ENCODE peak calls at places on chromosome 12, in ten cellular contexts. L is stomach, S is tibial nerve, X is IMR-90, B is GM12864, W is lower leg skin, R is A549, N is foreskin fibroblast, T is neural progenitor cell, H is HFF-Myc. C is an unnamed sample.

GRCh38 chr12:102526701-102527100 is 46.3 kb upstream of the IGF1 start:
- DNase-seq in S (no peak), X (peak), N (peak), T (no peak), W (no peak), B (no peak), R (no peak), L (no peak), H (no peak), C (peak)

GRCh38 chr12:94721173-94721572 is 70.8 kb upstream of the TMCC3 start:
- DNase-seq in X (no peak), L (no peak), R (no peak), B (peak), W (no peak), N (no peak), S (no peak), T (no peak), H (no peak), C (no peak)

GRCh38 chr12:25463005-25463404 is 90.1 kb downstream of the LMNTD1 start:
- DNase-seq in S (no peak), B (no peak), H (no peak), L (no peak), R (no peak), W (no peak), N (no peak), T (no peak), X (no peak), C (no peak)

GRCh38 chr12:93664573-93665138 is 12.5 kb upstream of the CRADD start:
- DNase-seq in X (peak), B (no peak), N (peak), H (no peak), L (no peak), S (no peak), W (no peak), T (no peak), R (no peak), C (peak)

GRCh38 chr12:122963928-122964240 is 2.4 kb downstream of the ABCB9 start:
- DNase-seq in B (no peak), H (no peak), X (peak), N (peak), L (peak), S (no peak), W (no peak), R (no peak), T (no peak), C (peak)

GRCh38 chr12:109232731-109233130 is 76.4 kb downstream of the FOXN4 start:
- DNase-seq in X (no peak), H (no peak), B (no peak), N (no peak), W (no peak), T (no peak), L (no peak), R (no peak), S (no peak), C (no peak)

GRCh38 chr12:115088995-115089841 is 405.2 kb upstream of the TBX3 start:
- DNase-seq in X (no peak), N (no peak), R (no peak), S (no peak), H (no peak), B (no peak), L (no peak), T (no peak), W (no peak), C (no peak)

GRCh38 chr12:58346032-58346632 is 404.8 kb downstream of the ATP23 start:
- DNase-seq in W (no peak), T (peak), S (no peak), B (no peak), X (peak), R (peak), H (no peak), N (peak), L (no peak), C (peak)

GRCh38 chr12:115354007-115354452 is 670.1 kb upstream of the TBX3 start:
- DNase-seq in W (peak), L (peak), H (peak), X (peak), B (no peak), T (no peak), S (peak), R (peak), N (peak), C (peak)

GRCh38 chr12:46377678-46378077 is 5.1 kb upstream of the SLC38A2 start:
- DNase-seq in N (peak), L (no peak), T (no peak), S (no peak), R (no peak), W (no peak), B (no peak), X (peak), H (no peak), C (peak)

GRCh38 chr12:55899035-55899434 is 28.7 kb downstream of the PYM1 start:
- DNase-seq in R (no peak), B (no peak), W (no peak), S (no peak), L (no peak), N (peak), T (no peak), X (peak), H (peak), C (peak)

GRCh38 chr12:15933751-15934150 is 22.6 kb downstream of the DERA start:
- DNase-seq in L (no peak), S (no peak), H (no peak), T (no peak), W (no peak), R (no peak), B (no peak), X (peak), N (no peak), C (no peak)

GRCh38 chr12:123040106-123040505 is 59.6 kb downstream of the ARL6IP4 start:
- DNase-seq in X (no peak), S (no peak), T (no peak), R (no peak), H (no peak), B (no peak), W (no peak), N (no peak), L (no peak), C (no peak)

GRCh38 chr12:52495385-52495784 is 2.3 kb upstream of the KRT6A start:
- DNase-seq in X (no peak), S (no peak), R (peak), L (no peak), W (peak), T (peak), B (no peak), N (no peak), H (no peak), C (peak)

GRCh38 chr12:118402251-118402650 is 25.9 kb downstream of the SUDS3 start:
- DNase-seq in B (no peak), X (peak), S (no peak), T (no peak), W (no peak), L (no peak), R (no peak), H (no peak), N (peak), C (peak)

GRCh38 chr12:56299308-56299852 is 750 bp downstream of the CS start:
- DNase-seq in B (no peak), L (no peak), W (no peak), T (no peak), X (peak), S (no peak), H (no peak), R (peak), N (peak), C (no peak)

GRCh38 chr12:109963743-109964429 is 32.3 kb downstream of the GIT2 start:
- DNase-seq in S (no peak), X (peak), L (no peak), W (no peak), R (no peak), T (no peak), B (no peak), N (peak), H (no peak), C (peak)

GRCh38 chr12:50845021-50845647 is 2.4 kb downstream of the TMPRSS12 start:
- DNase-seq in B (no peak), X (peak), H (no peak), W (no peak), S (no peak), R (no peak), T (no peak), L (no peak), N (peak), C (peak)

GRCh38 chr12:113842699-113843098 is 123.4 kb downstream of the RBM19 start:
- DNase-seq in N (no peak), H (no peak), R (no peak), T (no peak), B (no peak), L (no peak), W (no peak), X (no peak), S (no peak), C (no peak)

GRCh38 chr12:121582583-121583333 is 1.9 kb upstream of the KDM2B start:
- DNase-seq in H (no peak), T (peak), X (no peak), N (peak), B (no peak), R (no peak), W (no peak), L (no peak), S (no peak), C (peak)

DNA sequence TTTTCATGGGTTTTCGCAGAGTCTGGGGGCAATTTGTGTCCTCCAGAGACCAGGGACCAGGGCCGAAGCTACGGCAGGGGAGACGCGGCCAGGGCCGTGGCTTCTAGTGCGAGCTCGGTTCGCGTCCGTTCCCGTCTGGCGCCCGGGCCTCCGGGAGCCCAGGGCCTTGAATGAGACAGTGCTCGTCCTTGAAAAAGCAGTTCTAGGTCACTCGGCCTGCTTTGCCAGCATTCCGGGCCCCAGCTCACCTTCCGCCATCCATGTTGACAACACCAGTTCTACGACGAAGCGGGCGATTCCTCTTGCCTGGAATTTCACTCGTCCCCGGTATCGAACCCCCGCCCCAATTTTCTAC is 4.5 kb downstream of the OR10AD1 start:
- DNase-seq in X (no peak), B (no peak), T (no peak), N (peak), R (no peak), S (no peak), H (no peak), L (peak), W (peak), C (no peak)
- H3K4me3 ChIP-seq in X (peak), B (peak), T (peak), N (peak), R (peak), S (peak), H (peak), L (peak), W (peak), C (peak)

DNA sequence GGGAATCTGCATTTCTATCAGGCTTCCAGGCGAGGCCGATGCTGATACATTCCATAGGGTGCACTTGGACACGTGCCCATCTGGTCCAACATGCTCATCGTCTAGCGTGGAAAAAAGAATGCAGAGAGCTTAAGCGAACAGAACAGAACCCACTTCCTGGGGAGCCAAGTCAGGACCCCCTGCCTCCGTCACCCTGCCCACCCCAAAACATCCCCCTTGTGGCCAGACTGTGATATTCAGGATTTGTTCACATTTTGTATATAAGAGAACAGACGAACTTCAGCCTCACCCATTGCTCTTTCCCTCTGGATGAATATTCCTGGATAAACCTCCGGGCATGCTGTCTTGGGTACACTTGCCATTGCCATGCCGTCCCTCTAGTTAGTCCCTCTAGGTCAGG is 4.3 kb upstream of the PIWIL1 start:
- DNase-seq in T (no peak), N (no peak), H (no peak), X (no peak), B (no peak), L (no peak), R (no peak), S (no peak), W (no peak), C (no peak)
- TF ChIP-seq CTCF in T (peak), N (no peak), H (no peak), X (no peak), B (no peak), L (no peak), R (no peak), S (no peak), W (no peak), C (no peak)

DNA sequence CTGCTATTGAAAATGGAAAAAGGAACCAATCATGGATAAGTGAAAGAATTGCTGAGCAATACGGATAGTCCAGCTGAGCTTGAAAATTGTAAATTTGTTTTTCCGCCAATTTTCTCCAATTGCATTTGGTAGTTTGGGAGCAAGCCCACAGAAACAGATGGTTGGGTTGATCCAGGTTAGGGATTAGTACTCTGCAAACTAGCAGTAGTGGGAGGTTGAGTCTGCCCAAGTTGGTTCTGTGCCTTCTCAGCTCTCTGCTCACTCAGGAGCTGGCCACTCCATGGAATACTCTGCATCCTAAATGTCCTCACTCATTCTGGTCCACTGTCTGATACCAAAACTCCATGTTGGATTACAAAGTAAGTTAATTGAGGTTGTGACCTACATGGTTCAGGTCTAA is 361.1 kb upstream of the ATP2B1 start:
- DNase-seq in H (no peak), R (no peak), N (no peak), S (no peak), B (no peak), X (no peak), T (no peak), W (no peak), L (no peak), C (no peak)
- H3K4me3 ChIP-seq in H (no peak), R (no peak), N (no peak), S (no peak), B (no peak), X (no peak), T (no peak), W (no peak), L (no peak), C (no peak)

GRCh38 chr12:132414634-132415340 is 75.2 kb upstream of the FBRSL1 start:
- DNase-seq in L (peak), S (peak), B (peak), X (peak), H (peak), T (peak), R (peak), W (no peak), N (peak), C (peak)
- TF ChIP-seq CTCF in L (peak), S (peak), B (peak), X (peak), H (peak), T (peak), R (peak), W (no peak), N (peak), C (peak)